ENCODE peak calls at places on chromosomes 3 and 15, in six cellular contexts. N is AG09309, F is cardiac fibroblast, Y is K562, C is GM12865, K is cardiac muscle cell. A is an unnamed sample.

GRCh38 chr15:77650285-77650684 is 17.6 kb upstream of the LINGO1 start:
- DNase-seq in C (no peak), N (no peak), F (peak; percentile 5), K (peak; percentile 28), Y (peak; percentile 69), A (no peak)

GRCh38 chr3:30473374-30474051 is 132.9 kb upstream of the TGFBR2 start:
- DNase-seq in F (peak; percentile 81), C (no peak), N (no peak), Y (no peak), K (peak; percentile 80), A (no peak)

GRCh38 chr15:89649013-89649625 is 6.1 kb downstream of the KIF7 start:
- DNase-seq in Y (no peak), K (no peak), N (no peak), C (no peak), F (no peak), A (no peak)

GRCh38 chr3:9933561-9934234 is at the start of gene CRELD1:
- DNase-seq in Y (peak; percentile 97), C (peak; percentile 97), N (no peak), K (peak; percentile 96), F (peak; percentile 97), A (peak; percentile 94)

GRCh38 chr15:41511331-41512077 is 2.1 kb downstream of the LTK start:
- DNase-seq in N (no peak), K (no peak), C (no peak), Y (no peak), F (no peak), A (no peak)

GRCh38 chr3:188712257-188712924 is 459.4 kb upstream of the TPRG1 start:
- DNase-seq in C (no peak), N (peak; percentile 25), K (peak; percentile 75), Y (no peak), F (peak; percentile 70), A (no peak)

GRCh38 chr3:140050977-140051957 is 116.3 kb downstream of the CLSTN2 start:
- DNase-seq in C (no peak), K (no peak), N (no peak), Y (peak; percentile 11), F (no peak), A (no peak)

GRCh38 chr3:105456017-105456416 is 89.3 kb downstream of the ALCAM start:
- DNase-seq in K (no peak), Y (no peak), F (no peak), C (no peak), N (no peak), A (no peak)

GRCh38 chr15:52171807-52172206 is 19.4 kb downstream of the GNB5 start:
- DNase-seq in K (no peak), F (no peak), N (no peak), C (no peak), Y (no peak), A (no peak)

GRCh38 chr3:42025388-42026138 is 63.7 kb upstream of the ULK4 start:
- DNase-seq in Y (peak; percentile 85), F (peak; percentile 98), N (peak; percentile 89), K (peak; percentile 97), C (peak; percentile 62), A (no peak)

GRCh38 chr3:155093261-155093660 is 13.1 kb downstream of the MME start:
- DNase-seq in N (no peak), K (no peak), C (peak; percentile 8), Y (no peak), F (no peak), A (peak; percentile 68)

GRCh38 chr3:188049890-188050530 is 103.9 kb upstream of the LPP start:
- DNase-seq in C (no peak), N (no peak), K (no peak), Y (no peak), F (no peak), A (peak; percentile 77)

GRCh38 chr3:115708540-115708939 is 85.2 kb downstream of the GAP43 start:
- DNase-seq in K (no peak), F (no peak), Y (no peak), C (no peak), N (no peak), A (no peak)

GRCh38 chr15:100879046-100879445 is 585 bp upstream of the ALDH1A3 start:
- DNase-seq in C (no peak), F (peak; percentile 12), K (peak; percentile 37), Y (no peak), N (no peak), A (no peak)

GRCh38 chr15:63553388-63553791 is 43.8 kb upstream of the FBXL22 start:
- DNase-seq in K (peak; percentile 98), Y (no peak), C (no peak), F (peak; percentile 96), N (peak; percentile 92), A (peak; percentile 42)

GRCh38 chr15:62624541-62625399 is 417.8 kb upstream of the TPM1 start:
- DNase-seq in F (peak; percentile 37), C (peak; percentile 58), Y (no peak), K (peak; percentile 50), N (peak; percentile 72), A (no peak)

GRCh38 chr15:87570186-87570585 is 686.4 kb downstream of the NTRK3 start:
- DNase-seq in K (peak; percentile 22), F (peak; percentile 8), Y (no peak), N (no peak), C (no peak), A (peak; percentile 3)

DNA sequence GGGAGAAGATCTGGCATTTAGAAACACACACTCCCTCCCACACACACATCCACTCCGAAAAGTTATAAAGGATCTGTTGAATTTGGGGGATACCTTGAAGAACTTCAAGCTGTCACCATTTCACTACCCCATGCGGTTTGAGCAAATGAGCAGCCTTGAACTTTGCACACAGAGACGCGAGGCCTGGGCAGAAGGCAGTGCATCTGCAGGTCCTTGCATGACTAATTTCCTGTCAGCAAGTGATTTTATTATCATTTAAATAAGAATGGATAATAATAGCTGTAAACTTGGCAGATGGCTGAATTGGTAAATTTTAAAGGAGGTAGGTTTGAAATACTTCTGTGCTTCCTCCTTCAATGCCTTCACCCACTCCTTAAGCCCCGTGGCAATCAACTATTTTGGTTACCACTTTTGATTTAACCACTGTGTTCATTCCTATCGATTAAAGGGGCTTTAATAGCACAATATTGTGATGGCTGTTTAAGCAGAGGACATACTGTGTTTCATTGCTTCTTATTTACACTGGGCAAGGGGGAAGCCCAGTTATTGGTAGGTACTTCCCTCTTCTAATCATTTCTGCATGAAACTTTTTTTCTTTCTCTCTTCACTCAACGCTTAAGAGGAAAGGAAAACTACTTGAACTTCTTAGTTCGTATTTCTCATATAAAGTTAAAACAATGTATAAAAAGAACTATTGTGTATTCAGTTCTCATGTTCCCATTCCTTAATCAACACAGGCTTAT is 108.1 kb downstream of the ROBO2 start:
- DNase-seq in C (no peak), N (no peak), F (no peak), Y (no peak), K (peak; percentile 2), A (no peak)
- H3K4me3 ChIP-seq in C (no peak overlapping the region), N (no peak overlapping the region), F (no peak overlapping the region), Y (no peak overlapping the region), K (no peak overlapping the region), A (no peak overlapping the region)

DNA sequence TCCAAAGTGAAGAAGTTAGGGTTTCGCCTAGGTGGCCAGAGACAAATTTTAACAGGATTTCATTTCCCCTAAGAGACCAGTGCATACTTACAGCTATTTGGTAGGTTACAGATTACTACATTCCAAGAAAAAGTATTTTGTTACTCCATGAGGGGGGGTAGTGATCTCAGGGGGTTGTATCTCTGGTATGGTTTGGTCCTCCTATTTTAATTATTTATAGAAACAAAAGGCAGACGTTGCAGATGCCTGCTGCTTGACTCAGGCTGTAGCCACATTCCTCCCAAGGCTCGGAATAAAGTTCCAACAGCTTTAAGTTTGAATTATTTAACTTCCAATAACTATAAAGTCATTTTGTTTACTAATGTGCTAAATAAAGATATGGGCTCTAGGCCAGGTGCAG is 1.3 kb upstream of the TRIM59 start:
- DNase-seq in K (peak; percentile 74), Y (no peak), F (peak; percentile 76), C (no peak), N (peak; percentile 84), A (no peak)
- H3K4me3 ChIP-seq in K (no peak overlapping the region), Y (peak overlapping the region; percentile 67), F (peak overlapping the region; percentile 88), C (peak overlapping the region; percentile 73), N (no peak overlapping the region), A (no peak overlapping the region)

DNA sequence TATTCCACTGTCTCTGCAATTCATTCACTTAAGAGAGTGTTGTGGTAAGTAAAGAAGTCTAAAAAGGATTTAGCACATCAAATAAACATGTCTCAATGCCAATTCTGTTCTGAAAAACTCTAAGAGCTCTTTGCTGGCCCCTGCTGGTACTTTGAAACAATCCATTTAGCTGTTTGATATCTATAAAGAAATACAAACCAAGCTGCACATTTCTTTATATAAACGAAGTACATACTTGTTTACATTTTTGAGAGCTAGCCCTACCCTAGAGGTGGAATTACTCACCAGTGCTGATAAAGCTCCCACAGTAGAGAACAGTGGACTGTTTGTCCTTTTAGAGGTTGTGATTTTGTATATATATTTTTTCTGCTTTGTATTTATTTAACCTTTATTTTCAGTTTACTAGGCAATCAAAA is 75.5 kb downstream of the NEDD4 start:
- DNase-seq in N (peak; percentile 75), C (peak; percentile 33), F (peak; percentile 90), K (peak; percentile 88), Y (peak; percentile 7), A (peak; percentile 42)
- H3K4me3 ChIP-seq in N (no peak overlapping the region), C (no peak overlapping the region), F (no peak overlapping the region), K (no peak overlapping the region), Y (no peak overlapping the region), A (no peak overlapping the region)

DNA sequence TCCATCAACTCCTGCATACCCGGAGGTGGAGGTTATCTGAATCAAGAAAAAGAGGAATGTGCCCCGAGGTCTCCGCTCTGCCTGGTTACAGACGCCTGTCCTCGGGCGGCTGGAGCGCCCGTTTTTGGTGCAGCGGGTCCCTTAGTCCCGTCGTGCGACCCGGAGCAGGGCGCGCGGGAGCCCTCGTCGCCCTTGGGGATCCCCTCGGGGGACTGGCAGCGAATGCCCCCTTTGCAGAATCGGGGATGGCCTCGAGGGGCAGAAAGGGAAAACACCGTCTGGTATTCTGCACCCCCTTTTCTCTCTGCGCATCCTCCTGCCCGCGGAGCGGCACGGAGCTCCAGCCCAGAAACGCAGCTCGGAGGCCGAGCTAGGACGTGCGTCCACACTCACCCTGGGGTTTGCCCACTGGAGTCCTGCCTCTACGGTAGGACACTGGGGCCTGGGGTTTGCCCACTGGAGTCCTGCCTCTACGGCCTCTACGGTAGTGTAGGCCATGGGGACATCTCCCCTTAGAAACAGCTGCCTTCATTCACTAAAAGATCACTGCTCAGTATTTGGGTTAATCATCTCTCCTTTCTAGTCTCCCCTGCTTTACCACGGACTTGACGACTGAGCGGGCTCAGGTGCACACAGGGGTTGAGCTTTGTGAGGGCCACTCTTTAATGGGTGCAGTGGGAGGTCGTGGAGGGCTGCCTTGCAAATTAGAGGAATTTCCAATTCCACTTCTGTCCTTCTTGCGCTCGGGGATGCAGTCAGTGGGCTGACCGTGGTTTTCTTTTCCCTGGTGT is 2.4 kb downstream of the PTPRG start:
- DNase-seq in F (peak; percentile 20), N (no peak), Y (no peak), K (no peak), C (no peak), A (no peak)
- H3K4me3 ChIP-seq in F (peak overlapping the region; percentile 87), N (peak overlapping the region; percentile 83), Y (no peak overlapping the region), K (peak overlapping the region; percentile 90), C (no peak overlapping the region), A (no peak overlapping the region)

DNA sequence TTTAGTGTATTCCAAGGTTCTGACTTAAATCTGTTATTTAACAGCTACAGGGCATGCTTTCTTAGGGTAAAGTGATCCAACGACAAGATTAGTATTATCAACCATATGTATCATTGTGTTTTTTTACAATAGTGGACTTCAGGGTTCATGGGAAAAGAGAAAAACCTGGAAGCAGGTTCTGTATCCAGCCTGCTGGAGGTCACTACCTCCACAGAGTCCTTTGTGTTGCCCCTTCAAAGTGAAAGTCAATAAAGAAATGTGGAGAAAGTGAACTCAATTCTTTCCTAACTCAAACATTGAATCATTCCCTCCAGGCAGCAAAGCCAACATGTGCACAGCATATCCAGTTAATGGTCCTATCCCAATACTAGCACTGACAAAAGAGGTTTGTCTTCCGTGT is 45.4 kb downstream of the FGF7 start:
- DNase-seq in F (peak; percentile 26), K (peak; percentile 43), N (no peak), Y (no peak), C (no peak), A (no peak)
- H3K4me3 ChIP-seq in F (no peak overlapping the region), K (no peak overlapping the region), N (no peak overlapping the region), Y (no peak overlapping the region), C (no peak overlapping the region), A (no peak overlapping the region)